ENCODE peak calls at places on chromosomes 3 and 15, in eight cellular contexts. G, L, P, I, H, Q, A and M are unnamed samples. For H3K4me1, the result is how much of the 10 kb centered on the place peaks cover.

GRCh38 chr15:66580643-66581042 is 14.8 kb upstream of the LCTL start:
- DNase-seq in G (no peak), L (no peak), P (no peak), I (no peak), H (peak), Q (peak), A (peak), M (no peak)

GRCh38 chr3:38590521-38590920 is 59.0 kb downstream of the SCN5A start:
- DNase-seq in G (no peak), L (no peak), P (no peak), I (no peak), H (no peak), Q (no peak), A (no peak), M (no peak)

GRCh38 chr3:45491344-45491743 is 103.0 kb downstream of the LARS2 start:
- DNase-seq in G (no peak), L (no peak), P (no peak), I (no peak), H (no peak), Q (no peak), A (no peak), M (peak)

GRCh38 chr3:33787328-33788009 is 11.0 kb upstream of the PDCD6IP start:
- DNase-seq in G (peak), L (peak), P (peak), I (peak), H (peak), Q (peak), A (peak), M (peak)

GRCh38 chr15:65184944-65185717 is at the start of gene CLPX:
- DNase-seq in G (peak), L (peak), P (peak), I (peak), H (peak), Q (peak), A (peak), M (peak)

GRCh38 chr15:42178056-42178455 is 21.6 kb upstream of the PLA2G4F start:
- DNase-seq in G (no peak), L (no peak), P (no peak), I (no peak), H (no peak), Q (no peak), A (no peak), M (no peak)

GRCh38 chr3:196640501-196640968 is 1.0 kb downstream of the NRROS start:
- DNase-seq in G (no peak), L (no peak), P (no peak), I (no peak), H (no peak), Q (no peak), A (no peak), M (no peak)

GRCh38 chr15:29044506-29044905 is 158.7 kb downstream of the APBA2 start:
- DNase-seq in G (no peak), L (no peak), P (no peak), I (no peak), H (peak), Q (peak), A (peak), M (no peak)

GRCh38 chr15:29859981-29860745 is 37.9 kb upstream of the TJP1 start:
- DNase-seq in G (no peak), L (no peak), P (no peak), I (no peak), H (peak), Q (peak), A (peak), M (peak)

GRCh38 chr15:101142711-101143110 is 109.1 kb downstream of the CHSY1 start:
- DNase-seq in G (no peak), L (no peak), P (no peak), I (peak), H (no peak), Q (no peak), A (no peak), M (no peak)

GRCh38 chr15:83018477-83018876 is 7.0 kb upstream of the C15orf40 start:
- DNase-seq in G (no peak), L (no peak), P (no peak), I (no peak), H (no peak), Q (peak), A (no peak), M (no peak)

DNA sequence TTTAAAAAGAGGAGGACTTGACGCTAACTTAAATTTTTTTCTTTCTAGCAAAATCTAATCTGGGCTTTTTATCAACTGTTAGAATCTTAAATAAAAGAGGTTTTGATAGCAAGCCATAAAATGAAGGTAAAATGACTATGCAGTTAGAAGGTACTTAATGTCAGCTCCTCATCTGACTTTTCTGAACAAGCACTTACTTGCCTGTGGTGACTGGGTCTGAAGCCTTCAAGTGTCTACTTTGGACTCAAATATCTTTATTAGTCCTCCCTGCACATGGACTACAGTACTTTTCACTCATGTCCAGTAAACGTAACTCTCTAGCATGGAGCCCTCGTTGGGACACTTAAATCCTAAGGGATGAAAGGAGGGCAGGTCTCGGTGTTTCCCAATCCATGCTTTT is 135.9 kb downstream of the P2RY1 start:
- DNase-seq in G (no peak), L (no peak), P (no peak), I (no peak), H (no peak), Q (no peak), A (no peak), M (peak)
- H3K4me1 ChIP-seq in G (under half), L (under half), P (under half), I (under half), H (under half), Q (under half), A (under half), M (under half)

DNA sequence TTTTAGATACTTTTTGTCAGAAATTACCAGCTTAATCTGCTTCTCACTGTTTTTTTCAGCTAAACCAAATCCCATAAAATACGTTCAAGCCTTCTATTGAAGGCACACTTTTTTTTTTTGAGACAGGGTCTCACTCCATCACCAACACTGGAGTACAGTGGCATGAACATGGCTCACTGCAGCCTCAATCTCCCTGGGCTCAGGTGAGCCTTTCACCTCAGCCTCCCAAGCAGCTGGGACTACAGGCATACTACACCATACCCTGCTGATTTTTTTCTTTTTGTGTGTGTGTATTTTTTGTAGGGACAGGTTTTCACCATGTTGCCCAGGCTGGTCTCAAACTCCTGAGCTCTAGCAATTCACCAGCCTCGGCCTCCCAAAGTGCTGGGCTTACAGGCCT is 3.7 kb downstream of the RAF1 start:
- DNase-seq in G (no peak), L (no peak), P (no peak), I (no peak), H (no peak), Q (no peak), A (no peak), M (no peak)
- H3K4me1 ChIP-seq in G (under half), L (under half), P (under half), I (under half), H (under half), Q (under half), A (under half), M (under half)

DNA sequence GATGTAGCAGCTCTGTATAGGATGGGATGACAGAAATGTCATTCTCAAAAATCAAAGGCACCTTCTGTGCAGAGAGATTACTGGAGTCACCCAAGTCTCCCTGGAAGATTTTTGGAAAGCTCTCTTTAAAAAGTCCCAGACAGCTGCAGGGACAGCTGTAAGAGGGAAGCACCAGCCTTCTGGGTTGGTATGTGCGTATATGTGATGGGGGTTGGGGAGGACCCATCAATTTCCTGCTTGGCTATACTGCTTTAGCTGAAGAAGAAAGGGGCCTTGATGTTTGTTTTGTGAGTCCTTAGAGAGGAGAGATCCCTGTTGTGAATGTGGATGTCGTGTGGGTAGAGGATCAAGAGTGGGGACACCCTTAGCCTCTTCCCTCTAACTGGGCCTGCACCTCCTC is 5.4 kb upstream of the SEC11A start:
- DNase-seq in G (no peak), L (peak), P (no peak), I (no peak), H (no peak), Q (no peak), A (no peak), M (no peak)
- H3K4me1 ChIP-seq in G (under half), L (half or more), P (under half), I (under half), H (under half), Q (under half), A (under half), M (under half)

GRCh38 chr3:13009946-13010315 is 63.3 kb downstream of the IQSEC1 start:
- DNase-seq in G (no peak), L (no peak), P (no peak), I (no peak), H (no peak), Q (no peak), A (no peak), M (no peak)
- H3K4me1 ChIP-seq in G (under half), L (half or more), P (under half), I (under half), H (under half), Q (under half), A (under half), M (under half)

GRCh38 chr15:89121414-89121813 is 33.2 kb downstream of the ABHD2 start:
- DNase-seq in G (peak), L (no peak), P (no peak), I (no peak), H (no peak), Q (no peak), A (no peak), M (peak)
- H3K4me1 ChIP-seq in G (half or more), L (under half), P (under half), I (under half), H (under half), Q (under half), A (under half), M (under half)